ENCODE peak calls at places on chromosomes 13 and 19, in four cellular contexts. Z is IMR-90, W is endothelial cell of umbilical vein, B is K562. U is an unnamed sample.

GRCh38 chr13:26220575-26220974 is 1.5 kb downstream of the RNF6 start:
- DNase-seq in Z (peak; percentile 68), W (peak; percentile 14), B (peak; percentile 38), U (peak; percentile 38)

GRCh38 chr13:113835461-113836274 is 28.2 kb downstream of the GAS6 start:
- DNase-seq in Z (peak; percentile 79), W (no peak), B (no peak), U (no peak)

GRCh38 chr13:74077847-74078246 is 56.4 kb downstream of the KLF12 start:
- DNase-seq in Z (no peak), W (no peak), B (no peak), U (no peak)

GRCh38 chr13:110327036-110327790 is 20.1 kb downstream of the COL4A2 start:
- DNase-seq in Z (no peak), W (no peak), B (no peak), U (no peak)

GRCh38 chr13:20354722-20355121 is 122.6 kb upstream of the GJB6 start:
- DNase-seq in Z (no peak), W (no peak), B (no peak), U (no peak)

GRCh38 chr13:44713793-44714469 is 137.8 kb upstream of the TSC22D1 start:
- DNase-seq in Z (peak; percentile 94), W (peak; percentile 81), B (no peak), U (peak; percentile 95)

GRCh38 chr13:113636266-113636963 is 21.6 kb downstream of the ATP4B start:
- DNase-seq in Z (no peak), W (no peak), B (no peak), U (no peak)

GRCh38 chr13:107866007-107866665 is 349.2 kb downstream of the LIG4 start:
- DNase-seq in Z (peak; percentile 34), W (peak; percentile 52), B (peak; percentile 63), U (no peak)

GRCh38 chr19:19552811-19553210 is 14.7 kb downstream of the CILP2 start:
- DNase-seq in Z (no peak), W (no peak), B (peak; percentile 57), U (no peak)

GRCh38 chr13:92769064-92769463 is 457.5 kb upstream of the GPC6 start:
- DNase-seq in Z (peak; percentile 4), W (no peak), B (no peak), U (no peak)

GRCh38 chr13:28140433-28141125 is 2.2 kb downstream of the PAN3 start:
- DNase-seq in Z (peak; percentile 8), W (peak; percentile 9), B (no peak), U (no peak)

GRCh38 chr13:28137556-28137955 is 789 bp upstream of the PAN3 start:
- DNase-seq in Z (no peak), W (no peak), B (no peak), U (no peak)

GRCh38 chr13:28138756-28139470 is 568 bp downstream of the PAN3 start:
- DNase-seq in Z (peak; percentile 91), W (peak; percentile 87), B (peak; percentile 92), U (peak; percentile 57)

GRCh38 chr13:28138012-28138755 is at the start of gene PAN3:
- DNase-seq in Z (peak; percentile 89), W (peak; percentile 92), B (peak; percentile 89), U (peak; percentile 21)

GRCh38 chr13:28136916-28137315 is 1.4 kb upstream of the PAN3 start:
- DNase-seq in Z (no peak), W (no peak), B (peak; percentile 59), U (no peak)
- H3K4me3 ChIP-seq in Z (peak overlapping the region; percentile 28), W (no peak overlapping the region), B (peak overlapping the region; percentile 96), U (peak overlapping the region; percentile 69)

GRCh38 chr19:6418562-6418932 is 6.1 kb downstream of the KHSRP start:
- DNase-seq in Z (no peak), W (no peak), B (no peak), U (no peak)

GRCh38 chr19:6415592-6416190 is 8.9 kb downstream of the KHSRP start:
- DNase-seq in Z (no peak), W (no peak), B (no peak), U (no peak)

GRCh38 chr19:6417713-6418561 is 6.7 kb downstream of the KHSRP start:
- DNase-seq in Z (peak; percentile 5), W (peak; percentile 7), B (no peak), U (no peak)

GRCh38 chr19:6414793-6415591 is 9.6 kb downstream of the KHSRP start:
- DNase-seq in Z (no peak), W (no peak), B (no peak), U (no peak)

GRCh38 chr19:6416658-6417405 is 7.8 kb downstream of the KHSRP start:
- DNase-seq in Z (no peak), W (no peak), B (no peak), U (no peak)
- H3K27ac ChIP-seq in Z (no peak overlapping the region), W (no peak overlapping the region), B (no peak overlapping the region), U (no peak overlapping the region)

DNA sequence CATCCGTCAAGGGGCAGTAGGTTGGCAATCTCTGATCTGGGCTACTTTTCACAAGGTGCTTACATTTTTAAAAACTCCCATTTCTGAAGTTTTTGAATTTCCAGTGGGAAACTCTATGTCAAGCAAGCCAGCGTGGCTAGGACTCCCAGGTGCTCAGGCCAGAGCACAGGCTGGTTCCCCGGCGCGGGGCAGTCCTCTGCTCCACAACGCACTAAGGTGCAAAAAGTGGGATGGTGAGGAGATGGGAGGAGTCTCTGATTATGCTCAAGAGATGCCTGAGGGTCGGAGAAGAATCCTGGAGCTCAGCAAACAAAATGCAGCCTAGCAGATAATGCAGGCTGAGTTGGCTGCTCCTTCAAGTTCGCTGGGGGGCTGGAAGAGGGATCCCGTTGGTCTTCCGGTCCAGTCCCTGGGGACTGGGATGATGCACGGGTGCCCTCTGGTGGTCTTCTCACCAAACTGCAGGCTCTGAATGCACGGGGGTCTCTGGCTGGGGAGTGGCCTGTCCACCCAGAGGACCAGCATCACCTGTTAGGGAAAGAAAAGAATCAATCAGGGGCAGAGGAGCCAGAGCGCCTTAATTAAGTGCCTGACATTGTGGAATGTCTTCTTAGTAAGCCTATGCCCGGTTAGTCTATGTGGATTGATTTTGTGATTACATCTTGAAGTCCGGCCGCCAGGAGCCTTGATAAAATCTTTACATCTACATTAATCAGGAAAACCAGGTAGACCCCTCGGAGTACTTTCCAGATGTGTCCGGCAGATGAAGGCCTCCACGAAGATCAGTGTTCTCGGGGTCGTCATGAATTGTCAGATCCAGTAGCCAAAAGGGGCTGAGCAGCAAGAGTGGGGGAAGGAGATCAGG is 244.4 kb upstream of the MAB21L1 start:
- DNase-seq in Z (peak; percentile 46), W (peak; percentile 47), B (peak; percentile 48), U (no peak)
- H3K9me1 ChIP-seq in Z (no peaks in the 10 kb centered on the region), W (no peaks in the 10 kb centered on the region), B (no peaks in the 10 kb centered on the region), U (no peaks in the 10 kb centered on the region)

DNA sequence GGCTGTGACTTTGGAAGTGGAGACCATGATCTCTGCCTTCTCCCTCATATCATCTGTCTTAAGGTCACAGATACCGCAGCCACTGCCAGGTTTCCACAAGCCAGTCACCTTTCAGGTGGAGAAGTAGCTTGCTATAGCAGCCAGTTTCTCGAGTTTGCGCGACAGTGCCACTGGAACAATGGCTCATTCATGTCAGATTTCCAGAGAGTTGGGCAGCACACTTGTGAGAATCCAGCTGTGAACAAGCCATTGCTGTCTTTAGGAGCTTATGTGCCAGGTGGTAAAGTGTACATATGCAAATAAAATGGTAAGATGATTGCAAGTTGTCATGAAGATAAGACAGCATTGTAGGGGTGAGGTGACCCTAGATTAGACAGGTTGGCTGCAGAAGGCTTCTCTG is 22.3 kb downstream of the GARRE1 start:
- DNase-seq in Z (no peak), W (peak; percentile 25), B (no peak), U (no peak)
- H3K4me3 ChIP-seq in Z (no peak overlapping the region), W (no peak overlapping the region), B (no peak overlapping the region), U (no peak overlapping the region)

GRCh38 chr19:3509566-3509989 is 3.5 kb downstream of the FZR1 start:
- DNase-seq in Z (peak; percentile 80), W (no peak), B (peak; percentile 27), U (no peak)
- H3K27ac ChIP-seq in Z (peak overlapping the region; percentile 1), W (peak overlapping the region; percentile 51), B (peak overlapping the region; percentile 30), U (peak overlapping the region; percentile 73)

U was measured in keratinocyte.